ENCODE peak calls at places on chromosomes 2 and 18, in eight cellular contexts. One of them, this sample, is unnamed.

GRCh38 chr18:27619259-27619772 is 434.2 kb upstream of the CHST9 start:
- DNase-seq in NCI-H1105: no peak
- DNase-seq in bronchial epithelial cell: no peak
- DNase-seq in retina: no peak
- DNase-seq in EH: no peak
- DNase-seq in putamen: no peak
- DNase-seq in progenitor cell of endocrine pancreas: no peak
- DNase-seq in activated gamma-delta T cell: no peak
- DNase-seq in this sample: no peak

GRCh38 chr2:64858541-64859031 is 130.6 kb upstream of the SLC1A4 start:
- DNase-seq in NCI-H1105: no peak
- DNase-seq in bronchial epithelial cell: no peak
- DNase-seq in retina: no peak
- DNase-seq in EH: no peak
- DNase-seq in putamen: no peak
- DNase-seq in progenitor cell of endocrine pancreas: no peak
- DNase-seq in activated gamma-delta T cell: no peak
- DNase-seq in this sample: no peak

GRCh38 chr18:60060026-60060425 is 160.2 kb downstream of the PMAIP1 start:
- DNase-seq in NCI-H1105: no peak
- DNase-seq in bronchial epithelial cell: no peak
- DNase-seq in retina: no peak
- DNase-seq in EH: no peak
- DNase-seq in putamen: no peak
- DNase-seq in progenitor cell of endocrine pancreas: no peak
- DNase-seq in activated gamma-delta T cell: no peak
- DNase-seq in this sample: no peak

GRCh38 chr2:72581560-72582181 is 244.2 kb downstream of the EXOC6B start:
- DNase-seq in NCI-H1105: no peak
- DNase-seq in bronchial epithelial cell: no peak
- DNase-seq in retina: no peak
- DNase-seq in EH: no peak
- DNase-seq in putamen: no peak
- DNase-seq in progenitor cell of endocrine pancreas: no peak
- DNase-seq in activated gamma-delta T cell: no peak
- DNase-seq in this sample: peak

GRCh38 chr18:26436176-26437031 is 111.9 kb downstream of the KCTD1 start:
- DNase-seq in NCI-H1105: no peak
- DNase-seq in bronchial epithelial cell: peak
- DNase-seq in retina: no peak
- DNase-seq in EH: peak
- DNase-seq in putamen: no peak
- DNase-seq in progenitor cell of endocrine pancreas: no peak
- DNase-seq in activated gamma-delta T cell: no peak
- DNase-seq in this sample: peak

GRCh38 chr2:102094917-102095316 is 47.6 kb upstream of the IL1R1 start:
- DNase-seq in NCI-H1105: no peak
- DNase-seq in bronchial epithelial cell: peak
- DNase-seq in retina: no peak
- DNase-seq in EH: peak
- DNase-seq in putamen: no peak
- DNase-seq in progenitor cell of endocrine pancreas: no peak
- DNase-seq in activated gamma-delta T cell: no peak
- DNase-seq in this sample: peak

GRCh38 chr2:45946023-45946422 is 294.5 kb downstream of the PRKCE start:
- DNase-seq in NCI-H1105: no peak
- DNase-seq in bronchial epithelial cell: peak
- DNase-seq in retina: no peak
- DNase-seq in EH: peak
- DNase-seq in putamen: no peak
- DNase-seq in progenitor cell of endocrine pancreas: no peak
- DNase-seq in activated gamma-delta T cell: no peak
- DNase-seq in this sample: peak

GRCh38 chr2:220178991-220179695 is 551.7 kb downstream of the SLC4A3 start:
- DNase-seq in NCI-H1105: no peak
- DNase-seq in bronchial epithelial cell: peak
- DNase-seq in retina: no peak
- DNase-seq in EH: no peak
- DNase-seq in putamen: no peak
- DNase-seq in progenitor cell of endocrine pancreas: no peak
- DNase-seq in activated gamma-delta T cell: no peak
- DNase-seq in this sample: peak

GRCh38 chr18:2402084-2402483 is 169.2 kb downstream of the METTL4 start:
- DNase-seq in NCI-H1105: no peak
- DNase-seq in bronchial epithelial cell: no peak
- DNase-seq in retina: no peak
- DNase-seq in EH: peak
- DNase-seq in putamen: no peak
- DNase-seq in progenitor cell of endocrine pancreas: no peak
- DNase-seq in activated gamma-delta T cell: no peak
- DNase-seq in this sample: no peak

GRCh38 chr18:55811964-55812363 is 224.0 kb upstream of the TCF4 start:
- DNase-seq in NCI-H1105: no peak
- DNase-seq in bronchial epithelial cell: no peak
- DNase-seq in retina: no peak
- DNase-seq in EH: no peak
- DNase-seq in putamen: no peak
- DNase-seq in progenitor cell of endocrine pancreas: no peak
- DNase-seq in activated gamma-delta T cell: no peak
- DNase-seq in this sample: peak

GRCh38 chr2:48126180-48126579 is 219.9 kb upstream of the FBXO11 start:
- DNase-seq in NCI-H1105: no peak
- DNase-seq in bronchial epithelial cell: no peak
- DNase-seq in retina: no peak
- DNase-seq in EH: peak
- DNase-seq in putamen: no peak
- DNase-seq in progenitor cell of endocrine pancreas: no peak
- DNase-seq in activated gamma-delta T cell: no peak
- DNase-seq in this sample: no peak

GRCh38 chr18:26806224-26806623 is 59.3 kb downstream of the AQP4 start:
- DNase-seq in NCI-H1105: no peak
- DNase-seq in bronchial epithelial cell: no peak
- DNase-seq in retina: no peak
- DNase-seq in EH: no peak
- DNase-seq in putamen: no peak
- DNase-seq in progenitor cell of endocrine pancreas: no peak
- DNase-seq in activated gamma-delta T cell: no peak
- DNase-seq in this sample: no peak

GRCh38 chr2:234705108-234705507 is 208.2 kb upstream of the ARL4C start:
- DNase-seq in NCI-H1105: no peak
- DNase-seq in bronchial epithelial cell: peak
- DNase-seq in retina: no peak
- DNase-seq in EH: peak
- DNase-seq in putamen: no peak
- DNase-seq in progenitor cell of endocrine pancreas: no peak
- DNase-seq in activated gamma-delta T cell: no peak
- DNase-seq in this sample: no peak

GRCh38 chr2:225354281-225354774 is 45.2 kb upstream of the NYAP2 start:
- DNase-seq in NCI-H1105: no peak
- DNase-seq in bronchial epithelial cell: no peak
- DNase-seq in retina: peak
- DNase-seq in EH: peak
- DNase-seq in putamen: no peak
- DNase-seq in progenitor cell of endocrine pancreas: no peak
- DNase-seq in activated gamma-delta T cell: no peak
- DNase-seq in this sample: peak